ENCODE peak calls at places on chromosomes 3 and 15, in nine cellular contexts. P is A549, A is esophagus squamous epithelium, N is tibial nerve, R is adrenal gland, Y is stomach, X is heart left ventricle, Q is spleen, L is ovary. E is an unnamed sample. For H3K9me3, the result is how much of the 10 kb centered on the place peaks cover.

GRCh38 chr3:94226058-94226457 is 163.2 kb downstream of the NSUN3 start:
- DNase-seq in N (no peak), Q (no peak), Y (no peak), P (no peak), A (no peak), L (no peak), X (no peak), R (no peak), E (no peak)

GRCh38 chr3:193605876-193606275 is 12.9 kb downstream of the OPA1 start:
- DNase-seq in N (peak), A (no peak), P (peak), R (peak), Q (no peak), X (peak), L (no peak), Y (peak), E (peak)

GRCh38 chr3:194104041-194104751 is 31.8 kb upstream of the HES1 start:
- DNase-seq in Q (peak), P (no peak), R (no peak), N (no peak), X (no peak), Y (no peak), L (no peak), A (no peak), E (no peak)

GRCh38 chr3:107962946-107963345 is 127.9 kb downstream of the CD47 start:
- DNase-seq in N (no peak), L (no peak), X (no peak), R (no peak), Y (no peak), A (no peak), Q (no peak), P (peak), E (no peak)

GRCh38 chr3:17065315-17065714 is 180.6 kb downstream of the PLCL2 start:
- DNase-seq in R (no peak), N (no peak), P (no peak), Y (no peak), Q (no peak), X (no peak), L (no peak), A (no peak), E (no peak)

GRCh38 chr3:54604495-54604894 is 323.4 kb downstream of the LRTM1 start:
- DNase-seq in P (no peak), X (no peak), Y (no peak), A (no peak), L (no peak), R (no peak), N (no peak), Q (no peak), E (no peak)

GRCh38 chr15:41890050-41890690 is 3.7 kb downstream of the SPTBN5 start:
- DNase-seq in N (no peak), Y (no peak), A (no peak), Q (peak), R (no peak), L (no peak), P (no peak), X (no peak), E (no peak)

GRCh38 chr3:122577409-122578028 is at the start of gene PARP15:
- DNase-seq in Y (no peak), Q (peak), X (peak), L (no peak), A (no peak), P (no peak), N (no peak), R (no peak), E (no peak)

GRCh38 chr15:40122239-40122638 is 13.6 kb upstream of the BMF start:
- DNase-seq in Q (no peak), L (no peak), N (no peak), R (peak), P (no peak), Y (no peak), A (no peak), X (no peak), E (no peak)

GRCh38 chr3:39657075-39657474 is 152.3 kb upstream of the MYRIP start:
- DNase-seq in Q (no peak), Y (no peak), P (no peak), L (no peak), X (no peak), N (no peak), A (no peak), R (no peak), E (no peak)

GRCh38 chr3:30607032-30607833 is 832 bp downstream of the TGFBR2 start:
- DNase-seq in R (peak), N (peak), Q (peak), X (peak), P (no peak), L (peak), A (peak), Y (peak), E (peak)

GRCh38 chr15:31448635-31448979 is 122.0 kb downstream of the KLF13 start:
- DNase-seq in R (peak), L (no peak), X (no peak), A (no peak), P (no peak), N (no peak), Q (no peak), Y (no peak), E (no peak)

DNA sequence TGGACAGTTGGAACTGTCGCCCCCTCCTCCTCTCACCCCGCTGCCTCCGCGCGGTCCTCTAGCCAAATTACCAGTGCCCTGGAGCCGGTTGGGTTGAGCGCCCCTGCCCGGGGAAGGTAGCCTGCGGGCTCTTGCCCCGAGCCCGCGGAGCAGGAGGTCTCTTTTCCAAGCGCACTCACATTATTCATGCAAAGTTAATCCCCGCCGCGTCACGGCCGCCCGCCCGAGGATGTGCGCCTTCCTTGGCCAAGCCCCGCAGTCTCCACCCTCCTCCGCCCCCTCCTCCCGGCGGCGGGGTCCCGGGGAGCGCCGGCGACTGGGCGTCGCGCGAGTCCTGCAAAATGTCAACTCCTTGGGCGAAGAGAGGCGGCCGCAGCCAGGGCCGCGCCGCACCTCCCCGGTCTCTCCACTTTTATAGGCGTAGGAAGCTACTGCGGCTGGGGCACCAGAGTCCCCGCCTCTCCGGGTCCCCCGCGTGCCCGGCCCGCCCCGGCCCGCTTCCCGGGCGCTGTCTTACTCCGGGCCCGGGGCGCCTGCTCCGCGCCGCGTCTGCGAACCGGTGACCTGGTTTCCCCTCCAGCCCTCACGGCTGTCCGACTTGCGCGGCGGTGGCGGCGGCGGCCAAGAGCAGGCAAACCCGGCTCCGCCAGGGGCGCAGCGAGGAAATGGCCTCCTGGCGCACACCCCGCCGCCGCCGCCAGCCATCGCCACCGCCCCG is at the start of gene THRB:
- DNase-seq in Q (peak), R (peak), L (peak), N (peak), Y (peak), A (no peak), X (peak), P (peak), E (peak)
- TF ChIP-seq POLR2A in Q (no peak), R (peak), L (no peak), N (no peak), Y (no peak), A (no peak), X (no peak), P (no peak), E (peak)

DNA sequence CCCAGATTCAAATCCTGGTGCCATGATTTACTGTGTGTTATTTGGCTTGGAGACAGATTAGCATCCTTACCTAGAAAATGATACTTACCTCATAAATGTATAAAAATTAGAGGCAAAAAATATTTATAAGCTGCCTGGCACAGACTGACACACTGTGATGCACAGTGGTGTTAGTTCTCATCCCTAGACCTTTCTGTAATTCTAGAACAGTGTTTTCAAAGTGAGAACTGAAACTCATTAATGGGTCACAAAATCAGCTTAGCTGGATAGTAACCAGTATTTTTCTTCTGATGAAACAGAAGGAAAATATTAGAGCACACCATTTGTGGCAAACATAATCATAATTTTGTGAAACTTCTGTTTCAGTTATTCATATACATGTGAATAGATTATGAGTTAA is 17.9 kb upstream of the MTHFS start:
- DNase-seq in P (no peak), N (no peak), Y (no peak), R (no peak), L (no peak), X (no peak), A (no peak), Q (no peak), E (no peak)
- H3K9me3 ChIP-seq in P (half or more), N (under half), Y (under half), R (under half), L (under half), X (under half), A (half or more), Q (half or more), E (under half)

GRCh38 chr3:70736009-70736408 is 423.6 kb upstream of the MDFIC2 start:
- DNase-seq in N (no peak), L (no peak), R (no peak), X (no peak), P (no peak), Q (no peak), Y (no peak), A (no peak), E (no peak)
- H3K27ac ChIP-seq in N (no peak), L (no peak), R (no peak), X (no peak), P (no peak), Q (no peak), Y (no peak), A (no peak), E (no peak)

DNA sequence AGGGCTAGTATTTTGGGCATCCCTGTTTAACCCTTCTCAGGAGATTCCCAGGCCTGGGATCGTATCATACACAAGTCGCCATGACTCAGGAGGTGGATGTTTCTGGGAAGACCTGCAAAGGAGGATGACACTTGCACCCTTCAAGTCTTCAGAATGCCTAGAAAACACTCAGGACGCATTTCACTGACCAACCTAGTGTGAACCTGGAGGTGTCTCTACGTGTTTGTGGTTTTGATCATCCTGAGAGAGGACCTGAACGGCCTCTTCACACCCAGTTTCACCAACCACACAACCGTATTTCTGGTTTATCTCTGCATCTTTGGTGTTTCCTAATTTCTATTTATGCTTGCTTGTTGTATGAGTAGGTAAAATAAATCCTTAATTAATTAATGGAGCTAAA is 2.8 kb upstream of the CLDND1 start:
- DNase-seq in Q (no peak), N (no peak), A (no peak), R (no peak), P (no peak), X (no peak), L (no peak), Y (no peak), E (no peak)
- TF ChIP-seq POLR2A in Q (no peak), N (no peak), A (no peak), R (no peak), P (no peak), X (no peak), L (no peak), Y (no peak), E (no peak)

DNA sequence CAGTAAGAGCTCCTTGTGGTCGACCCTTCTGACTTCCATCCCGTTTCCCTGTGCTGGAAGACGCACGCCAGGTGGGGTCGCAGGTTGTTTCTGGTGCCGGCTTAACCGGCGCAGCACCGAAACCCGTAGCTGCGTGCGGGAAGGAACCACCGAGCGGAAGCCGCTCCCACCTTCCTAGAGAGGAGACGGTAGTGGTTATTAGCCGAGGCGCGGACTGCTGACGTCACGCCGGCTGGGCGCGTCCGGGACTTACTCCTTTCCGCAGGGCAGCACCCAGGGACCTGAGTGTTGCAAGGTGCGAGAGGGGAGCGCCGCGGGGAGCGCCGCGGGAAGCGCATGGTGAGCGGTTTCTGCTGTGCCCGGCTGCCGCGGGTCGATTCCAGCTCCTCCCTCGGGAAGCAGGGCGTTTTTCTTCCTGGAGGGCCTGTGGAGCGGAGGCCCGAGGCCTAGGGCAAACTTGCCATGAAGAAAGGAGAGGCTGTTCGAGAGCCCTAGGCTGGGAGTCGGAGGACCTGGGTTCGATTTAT is at the start of gene ZNF501:
- DNase-seq in X (peak), R (peak), L (peak), P (no peak), Y (peak), Q (peak), A (peak), N (peak), E (peak)
- H3K9me3 ChIP-seq in X (under half), R (under half), L (under half), P (half or more), Y (under half), Q (half or more), A (half or more), N (half or more), E (half or more)

GRCh38 chr3:195884691-195885035 is 23.7 kb downstream of the TNK2 start:
- DNase-seq in P (no peak), A (no peak), N (no peak), Y (no peak), X (no peak), L (no peak), Q (peak), R (no peak), E (no peak)

GRCh38 chr3:195883801-195884200 is 24.6 kb downstream of the TNK2 start:
- DNase-seq in X (no peak), Y (no peak), Q (peak), N (no peak), L (no peak), P (no peak), A (no peak), R (no peak), E (no peak)

GRCh38 chr3:195883160-195883559 is 25.2 kb downstream of the TNK2 start:
- DNase-seq in Y (no peak), P (no peak), N (no peak), L (no peak), A (no peak), R (no peak), Q (peak), X (no peak), E (no peak)

GRCh38 chr3:195886181-195887141 is 21.9 kb downstream of the TNK2 start:
- DNase-seq in R (peak), Y (no peak), L (no peak), Q (no peak), X (peak), N (no peak), A (no peak), P (no peak), E (no peak)

GRCh38 chr3:195885036-195885871 is 23.1 kb downstream of the TNK2 start:
- DNase-seq in N (no peak), A (no peak), P (no peak), R (no peak), X (peak), Y (no peak), Q (peak), L (no peak), E (peak)
- H3K27ac ChIP-seq in N (no peak), A (peak), P (no peak), R (peak), X (peak), Y (no peak), Q (peak), L (no peak), E (peak)

GRCh38 chr3:48848816-48849515 is 1.3 kb upstream of the PRKAR2A start:
- DNase-seq in R (no peak), N (no peak), Q (peak), A (no peak), X (no peak), P (no peak), Y (no peak), L (peak), E (no peak)

GRCh38 chr3:48847053-48847585 is 555 bp downstream of the PRKAR2A start:
- DNase-seq in N (peak), R (peak), P (peak), A (no peak), L (peak), Y (peak), Q (peak), X (peak), E (peak)

GRCh38 chr3:48845170-48845569 is 2.5 kb downstream of the PRKAR2A start:
- DNase-seq in P (no peak), R (no peak), N (no peak), L (no peak), A (no peak), Q (no peak), Y (no peak), X (no peak), E (no peak)

GRCh38 chr3:48851407-48851806 is 3.7 kb upstream of the PRKAR2A start:
- DNase-seq in X (no peak), N (no peak), A (no peak), R (peak), P (no peak), Y (no peak), L (no peak), Q (peak), E (no peak)

DNA sequence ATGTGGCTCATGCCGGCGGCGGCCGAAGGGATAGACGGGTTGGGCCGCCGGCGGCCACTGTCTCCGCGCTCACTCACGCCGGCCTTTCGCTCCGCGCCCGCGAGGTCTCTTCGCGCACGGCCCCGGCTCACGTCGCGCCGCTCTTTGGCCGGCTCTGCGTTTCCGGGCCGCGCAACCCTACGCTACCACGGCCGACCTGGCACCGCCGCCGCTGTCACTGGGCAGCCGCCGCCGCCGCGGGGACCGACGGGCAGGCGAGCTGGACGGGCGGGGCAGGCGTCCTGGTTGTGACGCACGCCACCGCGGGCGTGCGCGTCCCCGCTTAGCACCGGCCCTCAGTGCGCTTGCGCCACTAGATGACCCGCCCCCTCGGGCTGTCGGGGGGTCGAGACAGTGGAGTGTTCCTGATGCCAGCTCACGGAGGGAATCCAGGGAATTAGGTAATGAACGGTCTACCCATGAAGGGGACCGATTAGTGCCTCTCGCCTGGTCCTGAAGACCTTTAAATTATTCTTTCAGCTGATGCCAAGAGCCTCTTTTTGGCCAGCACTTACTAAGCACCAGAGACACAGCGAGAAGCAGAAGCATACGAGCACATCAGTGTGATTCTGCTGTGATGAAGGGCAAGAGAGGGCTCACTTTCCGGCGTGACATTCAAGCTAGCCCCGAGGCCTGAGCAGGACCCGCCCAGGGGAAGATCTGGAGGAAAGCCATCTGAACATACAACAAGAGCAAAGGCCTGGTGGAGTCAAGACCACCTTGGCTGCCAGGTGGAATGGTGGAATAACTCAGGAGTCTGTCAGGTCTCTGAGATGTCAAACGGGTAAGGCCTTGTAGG is at the start of gene PRKAR2A:
- DNase-seq in A (no peak), Y (peak), R (peak), Q (peak), X (peak), P (peak), L (peak), N (peak), E (peak)
- TF ChIP-seq POLR2A in A (peak), Y (no peak), R (peak), Q (peak), X (peak), P (peak), L (peak), N (peak), E (peak)

DNA sequence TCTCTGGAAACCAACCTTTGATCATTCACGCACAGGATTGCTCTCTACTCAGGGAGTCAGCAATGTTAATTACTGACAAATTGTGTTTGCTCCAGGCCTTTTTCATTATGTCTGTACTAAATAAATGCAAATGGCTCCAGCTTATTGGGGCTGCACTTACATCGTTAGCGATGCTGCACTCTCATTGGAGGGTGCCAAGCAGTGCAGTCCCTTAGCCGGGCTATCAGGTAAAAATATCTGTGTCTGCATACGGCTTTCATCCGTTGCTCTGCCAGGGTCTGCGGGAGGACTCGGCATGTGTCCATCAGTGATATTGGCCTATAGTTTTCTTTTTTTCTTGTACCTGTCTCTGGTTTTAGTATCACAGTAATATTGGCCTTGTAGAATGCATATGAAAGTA is 471.5 kb upstream of the CADM2 start:
- DNase-seq in N (no peak), R (no peak), Q (no peak), L (no peak), Y (no peak), P (no peak), X (no peak), A (no peak), E (no peak)
- H3K9me3 ChIP-seq in N (under half), R (under half), Q (under half), L (under half), Y (under half), P (under half), X (under half), A (under half), E (under half)

GRCh38 chr3:112504123-112504522 is 4.9 kb upstream of the BTLA start:
- DNase-seq in X (no peak), R (no peak), P (no peak), A (no peak), N (no peak), Y (no peak), Q (no peak), L (no peak), E (no peak)
- H3K27ac ChIP-seq in X (no peak), R (no peak), P (no peak), A (no peak), N (no peak), Y (no peak), Q (peak), L (no peak), E (no peak)

DNA sequence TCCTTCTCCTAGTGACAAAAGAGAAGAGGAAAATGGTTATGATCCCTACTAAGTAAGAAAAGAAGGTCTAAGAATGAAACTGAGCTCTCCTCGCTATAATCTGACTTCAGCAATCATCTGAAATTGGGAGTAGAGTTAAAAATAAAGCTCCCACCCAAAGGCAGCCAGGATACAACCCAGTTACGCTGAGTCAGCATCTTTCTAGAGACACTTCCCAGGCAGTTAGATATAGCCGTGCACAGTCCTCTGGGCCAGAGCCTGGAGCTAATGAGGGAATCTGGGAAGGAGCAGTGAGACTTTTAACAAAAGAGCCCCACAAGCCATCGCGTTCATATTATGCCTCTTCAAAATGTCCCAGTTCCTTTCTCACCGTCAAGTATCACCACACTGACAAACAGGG is 39.1 kb upstream of the SETMAR start:
- DNase-seq in R (no peak), Q (no peak), Y (no peak), X (no peak), P (no peak), A (no peak), L (no peak), N (no peak), E (no peak)
- TF ChIP-seq POLR2A in R (no peak), Q (no peak), Y (no peak), X (no peak), P (no peak), A (no peak), L (no peak), N (no peak), E (no peak)

E was measured in gastrocnemius medialis.